ENCODE peak calls at places on chromosomes 6 and 20, in seven cellular contexts. One of them, this sample, is unnamed.
A peak's percentile ranks its signal among the peaks of the same experiment; 100 is the strongest.

GRCh38 chr6:108598316-108598863 is 37.7 kb downstream of the FOXO3 start:
- DNase-seq in WTC11: no peak
- DNase-seq in foreskin fibroblast: peak; percentile 85
- DNase-seq in Calu3: no peak
- DNase-seq in IMR-90: peak; percentile 47
- DNase-seq in NB4: peak; percentile 89
- DNase-seq in cardiac fibroblast: peak; percentile 51
- DNase-seq in this sample: peak; percentile 55

GRCh38 chr6:158895661-158896060 is 76.5 kb upstream of the EZR start:
- DNase-seq in WTC11: no peak
- DNase-seq in foreskin fibroblast: no peak
- DNase-seq in Calu3: no peak
- DNase-seq in IMR-90: no peak
- DNase-seq in NB4: no peak
- DNase-seq in cardiac fibroblast: no peak
- DNase-seq in this sample: no peak

GRCh38 chr6:13710552-13711383 is 867 bp downstream of the RANBP9 start:
- DNase-seq in WTC11: peak; percentile 47
- DNase-seq in foreskin fibroblast: no peak
- DNase-seq in Calu3: peak; percentile 37
- DNase-seq in IMR-90: no peak
- DNase-seq in NB4: peak; percentile 66
- DNase-seq in cardiac fibroblast: no peak
- DNase-seq in this sample: no peak

GRCh38 chr6:41602864-41603608 is 35.2 kb upstream of the MDFI start:
- DNase-seq in WTC11: peak; percentile 88
- DNase-seq in foreskin fibroblast: peak; percentile 72
- DNase-seq in Calu3: peak; percentile 90
- DNase-seq in IMR-90: peak; percentile 82
- DNase-seq in NB4: peak; percentile 88
- DNase-seq in cardiac fibroblast: peak; percentile 90
- DNase-seq in this sample: peak; percentile 70

GRCh38 chr20:6671829-6672228 is 95.7 kb upstream of the BMP2 start:
- DNase-seq in WTC11: no peak
- DNase-seq in foreskin fibroblast: no peak
- DNase-seq in Calu3: no peak
- DNase-seq in IMR-90: no peak
- DNase-seq in NB4: no peak
- DNase-seq in cardiac fibroblast: no peak
- DNase-seq in this sample: no peak

GRCh38 chr6:156068870-156069269 is 613.2 kb upstream of the NOX3 start:
- DNase-seq in WTC11: no peak
- DNase-seq in foreskin fibroblast: no peak
- DNase-seq in Calu3: no peak
- DNase-seq in IMR-90: no peak
- DNase-seq in NB4: no peak
- DNase-seq in cardiac fibroblast: no peak
- DNase-seq in this sample: no peak

GRCh38 chr6:10237284-10238043 is 177.4 kb downstream of the TFAP2A start:
- DNase-seq in WTC11: no peak
- DNase-seq in foreskin fibroblast: no peak
- DNase-seq in Calu3: peak; percentile 46
- DNase-seq in IMR-90: peak; percentile 1
- DNase-seq in NB4: no peak
- DNase-seq in cardiac fibroblast: no peak
- DNase-seq in this sample: peak; percentile 86

GRCh38 chr6:7991992-7992815 is 72.0 kb downstream of the BLOC1S5 start:
- DNase-seq in WTC11: no peak
- DNase-seq in foreskin fibroblast: peak; percentile 71
- DNase-seq in Calu3: peak; percentile 9
- DNase-seq in IMR-90: peak; percentile 92
- DNase-seq in NB4: peak; percentile 51
- DNase-seq in cardiac fibroblast: peak; percentile 94
- DNase-seq in this sample: peak; percentile 87

GRCh38 chr6:145963216-145964068 is 716 bp downstream of the SHPRH start:
- DNase-seq in WTC11: peak; percentile 51
- DNase-seq in foreskin fibroblast: peak; percentile 36
- DNase-seq in Calu3: peak; percentile 5
- DNase-seq in IMR-90: peak; percentile 43
- DNase-seq in NB4: peak; percentile 76
- DNase-seq in cardiac fibroblast: peak; percentile 54
- DNase-seq in this sample: peak; percentile 41

GRCh38 chr20:22584630-22584921 is 204 bp upstream of the FOXA2 start:
- DNase-seq in WTC11: peak; percentile 66
- DNase-seq in foreskin fibroblast: no peak
- DNase-seq in Calu3: peak; percentile 50
- DNase-seq in IMR-90: no peak
- DNase-seq in NB4: no peak
- DNase-seq in cardiac fibroblast: no peak
- DNase-seq in this sample: no peak

GRCh38 chr6:141153563-141153962 is 979.2 kb upstream of the GJE1 start:
- DNase-seq in WTC11: no peak
- DNase-seq in foreskin fibroblast: no peak
- DNase-seq in Calu3: no peak
- DNase-seq in IMR-90: no peak
- DNase-seq in NB4: no peak
- DNase-seq in cardiac fibroblast: no peak
- DNase-seq in this sample: no peak

GRCh38 chr20:10171864-10172751 is 46.5 kb upstream of the SNAP25 start:
- DNase-seq in WTC11: peak; percentile 51
- DNase-seq in foreskin fibroblast: peak; percentile 57
- DNase-seq in Calu3: peak; percentile 72
- DNase-seq in IMR-90: peak; percentile 25
- DNase-seq in NB4: peak; percentile 21
- DNase-seq in cardiac fibroblast: peak; percentile 24
- DNase-seq in this sample: no peak

GRCh38 chr6:37711331-37711924 is 13.7 kb upstream of the MDGA1 start:
- DNase-seq in WTC11: no peak
- DNase-seq in foreskin fibroblast: no peak
- DNase-seq in Calu3: no peak
- DNase-seq in IMR-90: no peak
- DNase-seq in NB4: no peak
- DNase-seq in cardiac fibroblast: no peak
- DNase-seq in this sample: no peak

GRCh38 chr6:113558966-113559365 is 298.2 kb upstream of the MARCKS start:
- DNase-seq in WTC11: no peak
- DNase-seq in foreskin fibroblast: peak; percentile 45
- DNase-seq in Calu3: no peak
- DNase-seq in IMR-90: peak; percentile 65
- DNase-seq in NB4: no peak
- DNase-seq in cardiac fibroblast: peak; percentile 59
- DNase-seq in this sample: peak; percentile 53

GRCh38 chr6:4059115-4059777 is 19.7 kb downstream of the FAM217A start:
- DNase-seq in WTC11: no peak
- DNase-seq in foreskin fibroblast: peak; percentile 87
- DNase-seq in Calu3: peak; percentile 1
- DNase-seq in IMR-90: peak; percentile 90
- DNase-seq in NB4: peak; percentile 90
- DNase-seq in cardiac fibroblast: peak; percentile 67
- DNase-seq in this sample: peak; percentile 82

GRCh38 chr6:111642463-111643158 is 36.9 kb upstream of the TRAF3IP2 start:
- DNase-seq in WTC11: peak; percentile 69
- DNase-seq in foreskin fibroblast: no peak
- DNase-seq in Calu3: peak; percentile 73
- DNase-seq in IMR-90: peak; percentile 66
- DNase-seq in NB4: peak; percentile 80
- DNase-seq in cardiac fibroblast: peak; percentile 86
- DNase-seq in this sample: peak; percentile 47

GRCh38 chr20:46093531-46093930 is 3.8 kb upstream of the NCOA5 start:
- DNase-seq in WTC11: no peak
- DNase-seq in foreskin fibroblast: no peak
- DNase-seq in Calu3: no peak
- DNase-seq in IMR-90: no peak
- DNase-seq in NB4: no peak
- DNase-seq in cardiac fibroblast: no peak
- DNase-seq in this sample: no peak
- TF ChIP-seq CTCF in WTC11: no peak
- TF ChIP-seq CTCF in foreskin fibroblast: no peak
- TF ChIP-seq CTCF in Calu3: no peak
- TF ChIP-seq CTCF in IMR-90: no peak
- TF ChIP-seq CTCF in NB4: no peak
- TF ChIP-seq CTCF in cardiac fibroblast: no peak
- TF ChIP-seq CTCF in this sample: no peak

DNA sequence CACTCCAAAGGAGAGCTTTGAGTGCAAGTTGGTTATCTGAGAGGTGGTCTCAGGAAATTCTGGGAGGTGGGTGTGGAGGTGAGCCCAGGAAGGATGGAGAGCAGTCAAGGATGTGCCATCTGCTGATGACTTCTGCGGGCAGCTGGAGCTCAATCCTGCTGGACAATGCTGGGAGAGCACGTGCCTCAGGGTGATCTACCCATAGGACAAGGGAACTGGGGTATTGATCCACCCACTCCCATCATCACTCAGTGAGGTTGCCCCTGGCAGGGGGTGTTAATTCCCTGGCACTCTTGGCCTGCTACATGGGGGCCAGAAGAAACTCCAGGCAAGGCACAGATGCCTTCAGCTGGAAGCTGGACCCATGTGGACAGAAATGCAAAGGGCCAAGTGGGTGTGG is 7.1 kb upstream of the ZBP1 start:
- DNase-seq in WTC11: no peak
- DNase-seq in foreskin fibroblast: no peak
- DNase-seq in Calu3: no peak
- DNase-seq in IMR-90: no peak
- DNase-seq in NB4: no peak
- DNase-seq in cardiac fibroblast: no peak
- DNase-seq in this sample: no peak
- TF ChIP-seq CTCF in WTC11: no peak
- TF ChIP-seq CTCF in foreskin fibroblast: no peak
- TF ChIP-seq CTCF in Calu3: no peak
- TF ChIP-seq CTCF in IMR-90: no peak
- TF ChIP-seq CTCF in NB4: no peak
- TF ChIP-seq CTCF in cardiac fibroblast: no peak
- TF ChIP-seq CTCF in this sample: no peak

DNA sequence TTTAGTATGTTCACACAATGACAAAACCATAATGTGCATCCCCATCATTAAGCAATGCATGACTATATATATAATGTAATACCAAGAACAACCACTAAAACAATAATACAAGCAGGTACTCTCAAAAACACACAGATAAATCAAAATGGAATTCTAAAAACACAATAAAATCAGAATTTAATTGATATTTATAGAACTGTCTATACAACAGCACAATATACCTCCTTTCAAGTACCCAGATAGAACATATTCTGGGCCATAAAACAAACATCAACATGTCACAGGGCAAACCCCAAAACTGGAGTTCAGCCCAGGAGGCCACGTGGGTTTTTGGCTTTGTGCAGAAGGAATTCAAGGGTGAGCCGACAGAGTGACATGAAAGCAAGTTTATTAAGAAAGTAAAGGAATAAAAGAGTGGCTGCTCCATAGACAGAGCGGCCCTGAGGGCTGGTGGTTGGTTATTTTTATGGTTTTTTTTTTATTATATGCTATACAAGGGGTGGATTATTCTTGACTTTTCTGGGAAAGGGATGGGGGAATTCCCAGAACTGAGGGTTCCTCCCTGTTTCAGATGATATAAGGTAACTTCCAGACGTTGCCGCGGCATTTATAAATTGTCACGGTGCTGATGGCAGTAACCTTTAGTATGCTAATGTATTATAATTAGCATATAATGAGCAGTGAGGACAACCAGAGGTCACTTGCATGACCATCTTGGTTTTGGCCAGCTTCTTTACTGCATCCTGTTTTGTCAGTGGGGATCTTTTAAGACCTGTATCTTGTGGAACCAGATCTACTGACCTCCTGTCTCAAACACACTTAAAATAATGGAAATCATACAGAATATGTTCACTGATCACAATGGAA is 5.6 kb downstream of the RAB23 start:
- DNase-seq in WTC11: no peak
- DNase-seq in foreskin fibroblast: no peak
- DNase-seq in Calu3: no peak
- DNase-seq in IMR-90: peak; percentile 28
- DNase-seq in NB4: no peak
- DNase-seq in cardiac fibroblast: peak; percentile 52
- DNase-seq in this sample: no peak
- TF ChIP-seq CTCF in WTC11: no peak
- TF ChIP-seq CTCF in foreskin fibroblast: no peak
- TF ChIP-seq CTCF in Calu3: no peak
- TF ChIP-seq CTCF in IMR-90: no peak
- TF ChIP-seq CTCF in NB4: no peak
- TF ChIP-seq CTCF in cardiac fibroblast: no peak
- TF ChIP-seq CTCF in this sample: peak; percentile 64

GRCh38 chr6:165574770-165575549 is 88.1 kb downstream of the PDE10A start:
- DNase-seq in WTC11: no peak
- DNase-seq in foreskin fibroblast: no peak
- DNase-seq in Calu3: peak; percentile 50
- DNase-seq in IMR-90: peak; percentile 51
- DNase-seq in NB4: no peak
- DNase-seq in cardiac fibroblast: peak; percentile 34
- DNase-seq in this sample: no peak

GRCh38 chr6:165580139-165580538 is 82.9 kb downstream of the PDE10A start:
- DNase-seq in WTC11: no peak
- DNase-seq in foreskin fibroblast: no peak
- DNase-seq in Calu3: no peak
- DNase-seq in IMR-90: peak; percentile 84
- DNase-seq in NB4: no peak
- DNase-seq in cardiac fibroblast: peak; percentile 56
- DNase-seq in this sample: no peak

GRCh38 chr6:165581678-165582077 is 81.4 kb downstream of the PDE10A start:
- DNase-seq in WTC11: no peak
- DNase-seq in foreskin fibroblast: no peak
- DNase-seq in Calu3: no peak
- DNase-seq in IMR-90: no peak
- DNase-seq in NB4: no peak
- DNase-seq in cardiac fibroblast: no peak
- DNase-seq in this sample: no peak

GRCh38 chr6:165577556-165577955 is 85.5 kb downstream of the PDE10A start:
- DNase-seq in WTC11: no peak
- DNase-seq in foreskin fibroblast: no peak
- DNase-seq in Calu3: no peak
- DNase-seq in IMR-90: no peak
- DNase-seq in NB4: no peak
- DNase-seq in cardiac fibroblast: no peak
- DNase-seq in this sample: no peak

GRCh38 chr6:165579151-165579550 is 83.9 kb downstream of the PDE10A start:
- DNase-seq in WTC11: no peak
- DNase-seq in foreskin fibroblast: no peak
- DNase-seq in Calu3: no peak
- DNase-seq in IMR-90: no peak
- DNase-seq in NB4: no peak
- DNase-seq in cardiac fibroblast: no peak
- DNase-seq in this sample: no peak
- TF ChIP-seq CTCF in WTC11: no peak
- TF ChIP-seq CTCF in foreskin fibroblast: no peak
- TF ChIP-seq CTCF in Calu3: no peak
- TF ChIP-seq CTCF in IMR-90: no peak
- TF ChIP-seq CTCF in NB4: no peak
- TF ChIP-seq CTCF in cardiac fibroblast: no peak
- TF ChIP-seq CTCF in this sample: no peak